ENCODE peak calls at places on chromosomes 7 and 10, in eight cellular contexts. One of them, this sample, is unnamed.
A peak's percentile ranks its signal among the peaks of the same experiment; 100 is the strongest.

GRCh38 chr10:102752934-102753664 is 9.4 kb downstream of the WBP1L start:
- DNase-seq in left ventricle myocardium inferior: no peak
- DNase-seq in foreskin fibroblast: peak; percentile 51
- DNase-seq in lower leg skin: peak; percentile 52
- DNase-seq in GM12865: peak; percentile 63
- DNase-seq in fibroblast of mammary gland: peak; percentile 82
- DNase-seq in NB4: peak; percentile 69
- DNase-seq in fibroblast of the aortic adventitia: peak; percentile 90
- DNase-seq in this sample: peak; percentile 67

GRCh38 chr10:12583891-12584595 is 234.7 kb downstream of the CAMK1D start:
- DNase-seq in left ventricle myocardium inferior: no peak
- DNase-seq in foreskin fibroblast: no peak
- DNase-seq in lower leg skin: no peak
- DNase-seq in GM12865: no peak
- DNase-seq in fibroblast of mammary gland: no peak
- DNase-seq in NB4: no peak
- DNase-seq in fibroblast of the aortic adventitia: no peak
- DNase-seq in this sample: no peak

GRCh38 chr7:132080967-132081668 is 495.2 kb downstream of the PLXNA4 start:
- DNase-seq in left ventricle myocardium inferior: no peak
- DNase-seq in foreskin fibroblast: peak; percentile 32
- DNase-seq in lower leg skin: peak; percentile 49
- DNase-seq in GM12865: no peak
- DNase-seq in fibroblast of mammary gland: peak; percentile 87
- DNase-seq in NB4: no peak
- DNase-seq in fibroblast of the aortic adventitia: peak; percentile 93
- DNase-seq in this sample: peak; percentile 28

GRCh38 chr7:73715648-73716317 is 3.7 kb downstream of the STX1A start:
- DNase-seq in left ventricle myocardium inferior: no peak
- DNase-seq in foreskin fibroblast: peak; percentile 99
- DNase-seq in lower leg skin: no peak
- DNase-seq in GM12865: no peak
- DNase-seq in fibroblast of mammary gland: peak; percentile 98
- DNase-seq in NB4: peak; percentile 99
- DNase-seq in fibroblast of the aortic adventitia: peak; percentile 94
- DNase-seq in this sample: peak; percentile 82

GRCh38 chr10:67665491-67665890 is 30.5 kb downstream of the CTNNA3 start:
- DNase-seq in left ventricle myocardium inferior: no peak
- DNase-seq in foreskin fibroblast: no peak
- DNase-seq in lower leg skin: no peak
- DNase-seq in GM12865: peak; percentile 39
- DNase-seq in fibroblast of mammary gland: no peak
- DNase-seq in NB4: peak; percentile 9
- DNase-seq in fibroblast of the aortic adventitia: no peak
- DNase-seq in this sample: no peak

GRCh38 chr7:33804261-33804660 is 101.1 kb upstream of the BMPER start:
- DNase-seq in left ventricle myocardium inferior: no peak
- DNase-seq in foreskin fibroblast: no peak
- DNase-seq in lower leg skin: no peak
- DNase-seq in GM12865: no peak
- DNase-seq in fibroblast of mammary gland: no peak
- DNase-seq in NB4: no peak
- DNase-seq in fibroblast of the aortic adventitia: no peak
- DNase-seq in this sample: no peak

GRCh38 chr10:22103701-22104100 is 100.2 kb upstream of the DNAJC1 start:
- DNase-seq in left ventricle myocardium inferior: no peak
- DNase-seq in foreskin fibroblast: no peak
- DNase-seq in lower leg skin: no peak
- DNase-seq in GM12865: peak; percentile 17
- DNase-seq in fibroblast of mammary gland: peak; percentile 7
- DNase-seq in NB4: peak; percentile 5
- DNase-seq in fibroblast of the aortic adventitia: peak; percentile 7
- DNase-seq in this sample: no peak

GRCh38 chr7:149469806-149470205 is 8.9 kb upstream of the ZNF777 start:
- DNase-seq in left ventricle myocardium inferior: no peak
- DNase-seq in foreskin fibroblast: no peak
- DNase-seq in lower leg skin: no peak
- DNase-seq in GM12865: no peak
- DNase-seq in fibroblast of mammary gland: no peak
- DNase-seq in NB4: no peak
- DNase-seq in fibroblast of the aortic adventitia: no peak
- DNase-seq in this sample: no peak

GRCh38 chr7:13987395-13987794 is 2.1 kb downstream of the ETV1 start:
- DNase-seq in left ventricle myocardium inferior: no peak
- DNase-seq in foreskin fibroblast: no peak
- DNase-seq in lower leg skin: no peak
- DNase-seq in GM12865: no peak
- DNase-seq in fibroblast of mammary gland: peak; percentile 62
- DNase-seq in NB4: no peak
- DNase-seq in fibroblast of the aortic adventitia: no peak
- DNase-seq in this sample: no peak

GRCh38 chr7:102390697-102391484 is 5.3 kb upstream of the PRKRIP1 start:
- DNase-seq in left ventricle myocardium inferior: peak; percentile 77
- DNase-seq in foreskin fibroblast: peak; percentile 54
- DNase-seq in lower leg skin: peak; percentile 63
- DNase-seq in GM12865: peak; percentile 84
- DNase-seq in fibroblast of mammary gland: peak; percentile 72
- DNase-seq in NB4: peak; percentile 82
- DNase-seq in fibroblast of the aortic adventitia: peak; percentile 75
- DNase-seq in this sample: no peak

GRCh38 chr7:146366938-146367337 is 250.3 kb downstream of the CNTNAP2 start:
- DNase-seq in left ventricle myocardium inferior: no peak
- DNase-seq in foreskin fibroblast: no peak
- DNase-seq in lower leg skin: no peak
- DNase-seq in GM12865: no peak
- DNase-seq in fibroblast of mammary gland: peak; percentile 23
- DNase-seq in NB4: no peak
- DNase-seq in fibroblast of the aortic adventitia: no peak
- DNase-seq in this sample: no peak

GRCh38 chr7:43431020-43431595 is 151.8 kb upstream of the STK17A start:
- DNase-seq in left ventricle myocardium inferior: no peak
- DNase-seq in foreskin fibroblast: no peak
- DNase-seq in lower leg skin: no peak
- DNase-seq in GM12865: no peak
- DNase-seq in fibroblast of mammary gland: peak; percentile 28
- DNase-seq in NB4: peak; percentile 13
- DNase-seq in fibroblast of the aortic adventitia: peak; percentile 17
- DNase-seq in this sample: no peak

GRCh38 chr10:124332426-124332825 is 86.3 kb downstream of the OAT start:
- DNase-seq in left ventricle myocardium inferior: no peak
- DNase-seq in foreskin fibroblast: peak; percentile 40
- DNase-seq in lower leg skin: no peak
- DNase-seq in GM12865: no peak
- DNase-seq in fibroblast of mammary gland: no peak
- DNase-seq in NB4: peak; percentile 42
- DNase-seq in fibroblast of the aortic adventitia: peak; percentile 15
- DNase-seq in this sample: peak; percentile 53

GRCh38 chr10:28796606-28797512 is 119.5 kb downstream of the BAMBI start:
- DNase-seq in left ventricle myocardium inferior: peak; percentile 84
- DNase-seq in foreskin fibroblast: no peak
- DNase-seq in lower leg skin: no peak
- DNase-seq in GM12865: no peak
- DNase-seq in fibroblast of mammary gland: peak; percentile 72
- DNase-seq in NB4: no peak
- DNase-seq in fibroblast of the aortic adventitia: peak; percentile 58
- DNase-seq in this sample: no peak

DNA sequence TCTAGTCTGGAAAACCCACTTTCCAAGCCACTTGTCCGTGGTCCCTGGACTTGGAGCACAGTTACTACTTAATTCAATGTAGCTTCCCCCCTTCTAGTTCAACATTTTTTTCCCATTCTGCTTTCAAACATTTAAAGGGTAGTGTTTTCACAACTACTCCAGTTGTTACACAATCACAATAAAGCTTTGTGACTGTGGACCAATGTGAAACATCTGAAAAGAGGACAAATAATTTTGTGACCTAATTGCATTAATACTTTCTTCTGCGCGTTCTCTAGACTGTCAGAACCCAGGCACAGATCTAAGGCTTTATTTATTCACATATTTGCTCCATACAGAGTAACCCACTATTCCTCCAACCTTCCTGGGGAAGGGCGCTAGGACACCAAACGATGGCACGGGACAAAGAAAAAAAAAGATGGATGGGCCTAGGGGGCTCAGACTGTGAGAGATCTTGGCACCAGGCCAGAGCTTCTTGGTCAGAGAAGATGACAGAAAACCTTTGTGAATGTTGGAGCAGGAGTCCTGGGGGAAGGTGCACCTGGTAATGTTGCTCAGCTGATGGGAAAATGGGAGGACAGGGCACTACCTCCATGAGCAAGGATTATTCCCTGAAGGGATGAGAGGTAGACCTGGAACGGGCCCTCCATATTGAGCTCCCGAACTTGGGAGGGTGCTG is 1.3 kb upstream of the SH3PXD2A start:
- DNase-seq in left ventricle myocardium inferior: no peak
- DNase-seq in foreskin fibroblast: no peak
- DNase-seq in lower leg skin: no peak
- DNase-seq in GM12865: no peak
- DNase-seq in fibroblast of mammary gland: no peak
- DNase-seq in NB4: peak; percentile 38
- DNase-seq in fibroblast of the aortic adventitia: no peak
- DNase-seq in this sample: no peak
- H3K4me3 ChIP-seq in left ventricle myocardium inferior: peak overlapping the region; percentile 87
- H3K4me3 ChIP-seq in foreskin fibroblast: no peak overlapping the region
- H3K4me3 ChIP-seq in lower leg skin: no peak overlapping the region
- H3K4me3 ChIP-seq in GM12865: no peak overlapping the region
- H3K4me3 ChIP-seq in fibroblast of mammary gland: no peak overlapping the region
- H3K4me3 ChIP-seq in NB4: no peak overlapping the region
- H3K4me3 ChIP-seq in fibroblast of the aortic adventitia: no peak overlapping the region
- H3K4me3 ChIP-seq in this sample: no peak overlapping the region

GRCh38 chr10:46547331-46547880 is 9.1 kb downstream of the GPRIN2 start:
- DNase-seq in left ventricle myocardium inferior: peak; percentile 12
- DNase-seq in foreskin fibroblast: no peak
- DNase-seq in lower leg skin: no peak
- DNase-seq in GM12865: no peak
- DNase-seq in fibroblast of mammary gland: no peak
- DNase-seq in NB4: no peak
- DNase-seq in fibroblast of the aortic adventitia: no peak
- DNase-seq in this sample: no peak

GRCh38 chr10:46545861-46546590 is 10.4 kb downstream of the GPRIN2 start:
- DNase-seq in left ventricle myocardium inferior: peak; percentile 9
- DNase-seq in foreskin fibroblast: no peak
- DNase-seq in lower leg skin: no peak
- DNase-seq in GM12865: no peak
- DNase-seq in fibroblast of mammary gland: no peak
- DNase-seq in NB4: no peak
- DNase-seq in fibroblast of the aortic adventitia: no peak
- DNase-seq in this sample: no peak

GRCh38 chr10:46543379-46544014 is 13.0 kb downstream of the GPRIN2 start:
- DNase-seq in left ventricle myocardium inferior: peak; percentile 12
- DNase-seq in foreskin fibroblast: no peak
- DNase-seq in lower leg skin: no peak
- DNase-seq in GM12865: no peak
- DNase-seq in fibroblast of mammary gland: no peak
- DNase-seq in NB4: no peak
- DNase-seq in fibroblast of the aortic adventitia: no peak
- DNase-seq in this sample: no peak

GRCh38 chr10:46546591-46547330 is 9.7 kb downstream of the GPRIN2 start:
- DNase-seq in left ventricle myocardium inferior: peak; percentile 12
- DNase-seq in foreskin fibroblast: no peak
- DNase-seq in lower leg skin: peak; percentile 58
- DNase-seq in GM12865: no peak
- DNase-seq in fibroblast of mammary gland: no peak
- DNase-seq in NB4: no peak
- DNase-seq in fibroblast of the aortic adventitia: no peak
- DNase-seq in this sample: no peak

GRCh38 chr10:46544989-46545791 is 11.3 kb downstream of the GPRIN2 start:
- DNase-seq in left ventricle myocardium inferior: peak; percentile 9
- DNase-seq in foreskin fibroblast: no peak
- DNase-seq in lower leg skin: no peak
- DNase-seq in GM12865: no peak
- DNase-seq in fibroblast of mammary gland: no peak
- DNase-seq in NB4: peak; percentile 74
- DNase-seq in fibroblast of the aortic adventitia: peak; percentile 42
- DNase-seq in this sample: no peak
- TF ChIP-seq CTCF in left ventricle myocardium inferior: peak; percentile 37
- TF ChIP-seq CTCF in foreskin fibroblast: peak; percentile 52
- TF ChIP-seq CTCF in lower leg skin: no peak
- TF ChIP-seq CTCF in GM12865: peak; percentile 27
- TF ChIP-seq CTCF in fibroblast of mammary gland: peak; percentile 46
- TF ChIP-seq CTCF in NB4: peak; percentile 88
- TF ChIP-seq CTCF in fibroblast of the aortic adventitia: peak; percentile 51
- TF ChIP-seq CTCF in this sample: peak; percentile 43

GRCh38 chr7:12802070-12802469 is 114.6 kb downstream of the ARL4A start:
- DNase-seq in left ventricle myocardium inferior: no peak
- DNase-seq in foreskin fibroblast: no peak
- DNase-seq in lower leg skin: peak; percentile 37
- DNase-seq in GM12865: no peak
- DNase-seq in fibroblast of mammary gland: peak; percentile 3
- DNase-seq in NB4: no peak
- DNase-seq in fibroblast of the aortic adventitia: no peak
- DNase-seq in this sample: no peak

GRCh38 chr7:12805518-12805928 is 118.1 kb downstream of the ARL4A start:
- DNase-seq in left ventricle myocardium inferior: no peak
- DNase-seq in foreskin fibroblast: no peak
- DNase-seq in lower leg skin: no peak
- DNase-seq in GM12865: no peak
- DNase-seq in fibroblast of mammary gland: no peak
- DNase-seq in NB4: no peak
- DNase-seq in fibroblast of the aortic adventitia: no peak
- DNase-seq in this sample: no peak

GRCh38 chr7:12800501-12800900 is 113.1 kb downstream of the ARL4A start:
- DNase-seq in left ventricle myocardium inferior: no peak
- DNase-seq in foreskin fibroblast: no peak
- DNase-seq in lower leg skin: no peak
- DNase-seq in GM12865: no peak
- DNase-seq in fibroblast of mammary gland: no peak
- DNase-seq in NB4: no peak
- DNase-seq in fibroblast of the aortic adventitia: peak; percentile 42
- DNase-seq in this sample: no peak

GRCh38 chr7:12803542-12803941 is 116.1 kb downstream of the ARL4A start:
- DNase-seq in left ventricle myocardium inferior: no peak
- DNase-seq in foreskin fibroblast: no peak
- DNase-seq in lower leg skin: no peak
- DNase-seq in GM12865: no peak
- DNase-seq in fibroblast of mammary gland: no peak
- DNase-seq in NB4: no peak
- DNase-seq in fibroblast of the aortic adventitia: no peak
- DNase-seq in this sample: no peak

DNA sequence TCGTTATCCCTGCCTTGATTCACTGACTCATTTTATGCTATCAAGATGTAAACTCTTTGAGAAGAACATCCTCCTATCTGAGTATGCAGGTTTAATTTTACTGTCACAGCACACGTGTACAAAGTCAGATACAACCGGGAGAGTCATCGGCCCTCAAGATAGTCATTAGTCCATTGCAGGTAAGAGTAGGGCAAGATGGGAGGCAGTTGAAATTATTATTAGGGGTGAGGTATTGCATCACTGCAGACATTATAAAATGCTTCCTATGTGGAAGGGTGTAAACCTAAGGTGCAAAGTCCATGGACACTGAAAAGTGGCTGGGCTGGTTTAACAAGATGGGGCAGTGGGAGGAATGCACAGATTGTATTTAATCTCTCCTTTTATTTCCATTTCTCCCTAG is 113.7 kb downstream of the ARL4A start:
- DNase-seq in left ventricle myocardium inferior: no peak
- DNase-seq in foreskin fibroblast: no peak
- DNase-seq in lower leg skin: no peak
- DNase-seq in GM12865: no peak
- DNase-seq in fibroblast of mammary gland: no peak
- DNase-seq in NB4: no peak
- DNase-seq in fibroblast of the aortic adventitia: no peak
- DNase-seq in this sample: no peak
- H3K4me3 ChIP-seq in left ventricle myocardium inferior: no peak overlapping the region
- H3K4me3 ChIP-seq in foreskin fibroblast: no peak overlapping the region
- H3K4me3 ChIP-seq in lower leg skin: no peak overlapping the region
- H3K4me3 ChIP-seq in GM12865: no peak overlapping the region
- H3K4me3 ChIP-seq in fibroblast of mammary gland: no peak overlapping the region
- H3K4me3 ChIP-seq in NB4: no peak overlapping the region
- H3K4me3 ChIP-seq in fibroblast of the aortic adventitia: no peak overlapping the region
- H3K4me3 ChIP-seq in this sample: no peak overlapping the region

GRCh38 chr7:4633012-4633411 is 49.1 kb upstream of the FOXK1 start:
- DNase-seq in left ventricle myocardium inferior: no peak
- DNase-seq in foreskin fibroblast: peak; percentile 56
- DNase-seq in lower leg skin: no peak
- DNase-seq in GM12865: no peak
- DNase-seq in fibroblast of mammary gland: peak; percentile 84
- DNase-seq in NB4: peak; percentile 73
- DNase-seq in fibroblast of the aortic adventitia: peak; percentile 60
- DNase-seq in this sample: no peak
- TF ChIP-seq CTCF in left ventricle myocardium inferior: no peak
- TF ChIP-seq CTCF in foreskin fibroblast: no peak
- TF ChIP-seq CTCF in lower leg skin: no peak
- TF ChIP-seq CTCF in GM12865: no peak
- TF ChIP-seq CTCF in fibroblast of mammary gland: no peak
- TF ChIP-seq CTCF in NB4: no peak
- TF ChIP-seq CTCF in fibroblast of the aortic adventitia: no peak
- TF ChIP-seq CTCF in this sample: no peak